ENCODE peak calls at places on chromosome 18, in ten cellular contexts. G is tibial nerve, I is SK-N-SH, E is GM12878, B is ovary, C is K562, P is stomach, A is A549, V is esophagus muscularis mucosa, K is transverse colon. N is an unnamed sample.

GRCh38 chr18:3806656-3807055 is 356.7 kb downstream of the TGIF1 start:
- DNase-seq in C (no peak), V (no peak), I (no peak), K (no peak), B (no peak), G (no peak), P (no peak), E (no peak), A (no peak), N (no peak)

GRCh38 chr18:36451454-36452251 is 154.1 kb downstream of the FHOD3 start:
- DNase-seq in V (peak; percentile 79), C (no peak), B (no peak), P (no peak), K (no peak), E (no peak), G (no peak), A (no peak), I (no peak), N (no peak)

GRCh38 chr18:3189884-3190283 is 29.9 kb downstream of the MYOM1 start:
- DNase-seq in E (no peak), V (no peak), B (no peak), G (no peak), I (no peak), K (no peak), A (no peak), P (no peak), C (no peak), N (no peak)

GRCh38 chr18:44602380-44602779 is 78.3 kb upstream of the SETBP1 start:
- DNase-seq in B (no peak), C (no peak), G (no peak), P (no peak), I (no peak), A (no peak), E (no peak), K (no peak), V (no peak), N (no peak)

GRCh38 chr18:63949068-63949737 is at the start of gene HMSD:
- DNase-seq in V (no peak), C (peak; percentile 13), E (peak; percentile 57), G (peak; percentile 15), I (peak; percentile 56), A (peak; percentile 53), K (peak; percentile 69), P (peak; percentile 61), B (no peak), N (no peak)

GRCh38 chr18:12769644-12770440 is 67.0 kb downstream of the PSMG2 start:
- DNase-seq in G (no peak), B (no peak), C (no peak), I (no peak), E (no peak), P (no peak), V (no peak), A (no peak), K (no peak), N (no peak)

GRCh38 chr18:22558945-22559385 is 141.2 kb upstream of the CTAGE1 start:
- DNase-seq in P (peak; percentile 47), I (peak; percentile 33), B (peak; percentile 74), G (no peak), K (peak; percentile 47), E (no peak), C (peak; percentile 80), V (no peak), A (peak; percentile 44), N (peak; percentile 66)

GRCh38 chr18:38940863-38941531 is 1375.4 kb upstream of the CELF4 start:
- DNase-seq in G (no peak), C (peak; percentile 15), A (peak; percentile 1), K (no peak), B (no peak), P (no peak), I (no peak), E (peak; percentile 99), V (no peak), N (no peak)

GRCh38 chr18:44036500-44036899 is 644.2 kb upstream of the SETBP1 start:
- DNase-seq in B (no peak), V (no peak), A (no peak), C (no peak), E (no peak), G (peak; percentile 15), P (peak; percentile 32), K (no peak), I (peak; percentile 39), N (no peak)

DNA sequence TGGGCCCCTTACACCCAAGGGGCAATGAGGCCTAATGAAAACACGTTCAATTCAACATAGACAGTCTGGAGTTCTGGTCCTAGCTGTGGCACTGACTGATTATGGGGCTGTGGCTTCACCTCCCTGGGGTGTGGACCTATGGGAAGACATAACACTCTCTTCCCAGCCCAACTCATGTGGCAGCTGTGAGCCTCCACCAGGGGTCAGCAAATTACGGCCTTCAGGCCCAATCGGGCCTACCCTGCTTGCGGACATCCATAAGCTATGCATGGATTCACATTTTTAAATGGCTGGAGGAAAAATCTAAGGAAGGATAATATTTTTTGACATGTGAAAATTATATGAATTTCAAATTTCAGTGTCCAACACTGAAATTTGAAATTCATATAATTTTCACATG is 101.3 kb downstream of the LOXHD1 start:
- DNase-seq in I (peak; percentile 45), P (no peak), G (no peak), B (no peak), V (no peak), A (peak; percentile 40), K (no peak), C (peak; percentile 54), E (no peak), N (no peak)
- TF ChIP-seq EP300 in I (no peak), P (no peak), G (no peak), B (no peak), V (no peak), A (no peak), K (no peak), C (no peak), E (no peak), N (no peak)

DNA sequence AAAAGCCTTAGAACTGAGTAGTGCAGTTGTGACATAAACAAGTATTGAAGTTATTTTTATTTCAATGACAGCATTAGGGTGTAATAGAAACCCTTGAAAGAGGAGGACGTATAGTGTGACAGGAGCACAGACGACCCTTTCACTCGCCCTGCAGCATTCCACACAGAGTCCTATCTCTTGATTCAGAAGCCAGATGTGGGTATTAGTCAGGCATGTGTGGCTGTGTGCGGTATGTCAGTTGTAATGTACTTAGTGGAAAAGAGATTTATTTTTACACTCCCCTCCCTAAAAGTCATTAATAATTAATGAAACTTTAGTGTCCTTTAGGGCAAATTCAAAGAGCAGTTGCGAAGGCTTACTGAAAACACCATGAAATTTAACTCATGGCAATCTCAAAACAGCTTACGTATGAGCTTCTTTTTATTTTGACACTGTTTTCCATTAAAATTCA is 83.7 kb upstream of the DSEL start:
- DNase-seq in I (peak; percentile 60), B (no peak), C (no peak), A (no peak), P (no peak), K (no peak), G (no peak), V (no peak), E (no peak), N (no peak)
- TF ChIP-seq EP300 in I (peak; percentile 85), B (no peak), C (no peak), A (no peak), P (no peak), K (no peak), G (no peak), V (no peak), E (no peak), N (no peak)

GRCh38 chr18:8982416-8983183 is 119.9 kb upstream of the NDUFV2 start:
- DNase-seq in E (no peak), I (peak; percentile 61), A (peak; percentile 44), P (peak; percentile 67), C (peak; percentile 40), B (no peak), V (no peak), K (peak; percentile 30), G (no peak), N (no peak)
- TF ChIP-seq EP300 in E (no peak), I (no peak), A (no peak), P (no peak), C (peak; percentile 45), B (no peak), V (no peak), K (no peak), G (no peak), N (no peak)

DNA sequence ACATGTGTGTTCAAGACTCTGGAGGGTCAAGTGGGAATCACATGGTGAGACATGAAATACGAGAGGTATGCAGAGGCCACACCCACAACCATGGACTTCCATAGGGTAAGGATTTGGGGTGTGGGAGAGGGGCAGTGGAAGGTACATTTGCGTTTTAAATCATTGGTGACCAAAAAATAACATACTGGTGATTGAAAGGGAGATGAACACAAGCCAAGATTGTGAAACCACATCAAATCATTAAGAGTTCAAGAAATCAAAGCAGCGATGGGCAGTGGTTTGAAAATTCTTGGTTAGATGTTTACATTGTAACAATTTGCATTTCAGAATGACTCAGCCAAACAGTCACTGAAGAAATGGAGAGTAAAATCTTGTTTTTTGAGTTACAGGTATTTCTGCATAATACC is 1.9 kb upstream of the CABYR start:
- DNase-seq in A (no peak), I (no peak), P (no peak), B (no peak), G (no peak), K (no peak), V (no peak), C (no peak), E (no peak), N (no peak)
- TF ChIP-seq EP300 in A (no peak), I (no peak), P (no peak), B (no peak), G (no peak), K (no peak), V (no peak), C (no peak), E (no peak), N (no peak)

DNA sequence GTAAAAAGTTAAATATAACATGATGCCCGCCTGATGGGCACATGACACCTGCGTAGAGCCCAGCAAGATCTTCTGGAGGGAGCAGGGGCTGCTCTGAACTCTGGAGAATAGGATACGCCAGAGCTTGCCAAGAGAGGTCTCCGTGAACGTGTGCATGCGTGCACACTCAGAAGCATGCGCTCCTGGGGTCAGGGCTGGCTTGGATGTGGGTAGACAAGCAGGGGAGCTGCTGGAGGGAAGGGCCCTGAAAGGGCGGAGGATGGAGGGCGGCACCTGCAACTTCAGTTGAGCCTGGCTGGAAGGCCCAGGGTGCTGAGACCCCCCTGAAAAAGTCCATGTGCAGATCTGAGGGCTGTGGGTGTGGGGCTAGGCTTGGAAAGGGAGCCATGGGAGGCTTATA is 828.4 kb upstream of the SALL3 start:
- DNase-seq in V (peak; percentile 87), P (no peak), G (no peak), I (no peak), A (no peak), B (no peak), C (no peak), K (no peak), E (no peak), N (no peak)
- TF ChIP-seq EP300 in V (no peak), P (no peak), G (no peak), I (no peak), A (no peak), B (no peak), C (no peak), K (no peak), E (no peak), N (no peak)

N was measured in sigmoid colon.